ENCODE peak calls at places on chromosomes 1 and 21, in seven cellular contexts. Y, V, S, H, C, O and Z are unnamed samples.

GRCh38 chr1:69982992-69983391 is 222.4 kb downstream of the LRRC40 start:
- DNase-seq in Y (peak; percentile 40), V (no peak), S (no peak), H (peak; percentile 26), C (peak; percentile 85), O (no peak), Z (no peak)

GRCh38 chr1:197674286-197674685 is 101.0 kb downstream of the DENND1B start:
- DNase-seq in Y (no peak), V (no peak), S (no peak), H (no peak), C (no peak), O (no peak), Z (no peak)

GRCh38 chr1:204443871-204444581 is 32.4 kb upstream of the PPP1R15B start:
- DNase-seq in Y (peak; percentile 45), V (no peak), S (no peak), H (no peak), C (peak; percentile 56), O (no peak), Z (no peak)

GRCh38 chr1:37794372-37795339 is 1.0 kb downstream of the MANEAL start:
- DNase-seq in Y (no peak), V (no peak), S (no peak), H (no peak), C (no peak), O (no peak), Z (no peak)

GRCh38 chr1:40363721-40364120 is 9.8 kb upstream of the SMAP2 start:
- DNase-seq in Y (peak; percentile 27), V (no peak), S (no peak), H (no peak), C (no peak), O (no peak), Z (no peak)

GRCh38 chr1:2789986-2790581 is 11.4 kb downstream of the TTC34 start:
- DNase-seq in Y (no peak), V (no peak), S (peak; percentile 73), H (no peak), C (no peak), O (peak; percentile 40), Z (no peak)

GRCh38 chr1:11851171-11851570 is 3.6 kb upstream of the NPPA start:
- DNase-seq in Y (no peak), V (no peak), S (peak; percentile 58), H (no peak), C (no peak), O (no peak), Z (no peak)

GRCh38 chr21:44092201-44092600 is 15.0 kb upstream of the PWP2 start:
- DNase-seq in Y (no peak), V (no peak), S (no peak), H (no peak), C (no peak), O (no peak), Z (no peak)

GRCh38 chr1:68363346-68363745 is 86.4 kb downstream of the RPE65 start:
- DNase-seq in Y (no peak), V (no peak), S (no peak), H (no peak), C (no peak), O (no peak), Z (no peak)

GRCh38 chr1:101745549-101745948 is 251.2 kb downstream of the OLFM3 start:
- DNase-seq in Y (no peak), V (no peak), S (no peak), H (no peak), C (no peak), O (no peak), Z (no peak)

GRCh38 chr21:44397431-44398031 is 44.1 kb downstream of the TRPM2 start:
- DNase-seq in Y (no peak), V (no peak), S (peak; percentile 57), H (no peak), C (no peak), O (no peak), Z (no peak)

GRCh38 chr1:174789399-174789798 is 210.3 kb upstream of the CACYBP start:
- DNase-seq in Y (peak; percentile 85), V (no peak), S (no peak), H (no peak), C (peak; percentile 81), O (no peak), Z (no peak)

GRCh38 chr1:11484321-11484655 is 5.3 kb downstream of the DISP3 start:
- DNase-seq in Y (no peak), V (no peak), S (no peak), H (no peak), C (no peak), O (no peak), Z (no peak)

GRCh38 chr1:207282049-207282448 is 39.4 kb upstream of the CD55 start:
- DNase-seq in Y (peak; percentile 89), V (no peak), S (no peak), H (no peak), C (peak; percentile 69), O (no peak), Z (no peak)

GRCh38 chr1:155192346-155193274 is 15.1 kb downstream of the THBS3 start:
- DNase-seq in Y (peak; percentile 80), V (peak; percentile 87), S (peak; percentile 85), H (no peak), C (no peak), O (peak; percentile 58), Z (peak; percentile 71)

GRCh38 chr1:203765029-203765837 is at the start of gene LAX1:
- DNase-seq in Y (no peak), V (no peak), S (no peak), H (no peak), C (no peak), O (peak; percentile 88), Z (no peak)

GRCh38 chr1:58887059-58887458 is 103.2 kb upstream of the JUN start:
- DNase-seq in Y (peak; percentile 40), V (no peak), S (no peak), H (no peak), C (no peak), O (no peak), Z (no peak)

GRCh38 chr1:39272027-39272790 is 67.7 kb downstream of the MACF1 start:
- DNase-seq in Y (no peak), V (peak; percentile 56), S (no peak), H (no peak), C (no peak), O (no peak), Z (no peak)

GRCh38 chr1:3369437-3370076 is 84.9 kb upstream of the ARHGEF16 start:
- DNase-seq in Y (peak; percentile 7), V (no peak), S (no peak), H (no peak), C (peak; percentile 34), O (no peak), Z (no peak)

GRCh38 chr1:196910208-196910607 is 22.4 kb downstream of the CFHR4 start:
- DNase-seq in Y (peak; percentile 2), V (no peak), S (no peak), H (peak; percentile 20), C (peak; percentile 7), O (no peak), Z (no peak)

GRCh38 chr1:32179443-32180185 is at the start of gene TXLNA:
- DNase-seq in Y (peak; percentile 66), V (peak; percentile 94), S (peak; percentile 99), H (peak; percentile 100), C (peak; percentile 90), O (peak; percentile 91), Z (peak; percentile 91)

GRCh38 chr1:43143441-43143888 is 28.6 kb downstream of the EBNA1BP2 start:
- DNase-seq in Y (no peak), V (no peak), S (no peak), H (no peak), C (peak; percentile 21), O (no peak), Z (no peak)

GRCh38 chr21:24456358-24456757 is 1150.9 kb downstream of the MRPL39 start:
- DNase-seq in Y (peak; percentile 41), V (no peak), S (peak; percentile 43), H (no peak), C (no peak), O (no peak), Z (no peak)

GRCh38 chr1:9078949-9079500 is 9.6 kb upstream of the SLC2A5 start:
- DNase-seq in Y (no peak), V (no peak), S (no peak), H (no peak), C (no peak), O (no peak), Z (no peak)

GRCh38 chr1:234315091-234315541 is 58.1 kb upstream of the COA6 start:
- DNase-seq in Y (peak; percentile 72), V (no peak), S (no peak), H (no peak), C (peak; percentile 87), O (peak; percentile 58), Z (no peak)

GRCh38 chr1:18486195-18486594 is 5.5 kb downstream of the KLHDC7A start:
- DNase-seq in Y (no peak), V (no peak), S (no peak), H (peak; percentile 40), C (no peak), O (no peak), Z (no peak)

GRCh38 chr1:45205000-45205909 is 1.1 kb downstream of the ZSWIM5 start:
- DNase-seq in Y (no peak), V (peak; percentile 29), S (peak; percentile 74), H (peak; percentile 53), C (no peak), O (peak; percentile 50), Z (no peak)

GRCh38 chr1:150548324-150548631 is 930 bp upstream of the ADAMTSL4 start:
- DNase-seq in Y (no peak), V (no peak), S (no peak), H (no peak), C (no peak), O (no peak), Z (no peak)

GRCh38 chr1:7390604-7391000 is 380.5 kb upstream of the VAMP3 start:
- DNase-seq in Y (no peak), V (no peak), S (no peak), H (no peak), C (no peak), O (no peak), Z (no peak)

GRCh38 chr1:178496410-178497135 is at the start of gene CLEC20A:
- DNase-seq in Y (no peak), V (no peak), S (no peak), H (no peak), C (no peak), O (no peak), Z (no peak)

GRCh38 chr21:34890258-34890723 is 158.8 kb downstream of the RUNX1 start:
- DNase-seq in Y (no peak), V (no peak), S (no peak), H (no peak), C (no peak), O (no peak), Z (no peak)

GRCh38 chr1:98101364-98101763 is 180.5 kb upstream of the DPYD start:
- DNase-seq in Y (no peak), V (no peak), S (no peak), H (no peak), C (no peak), O (no peak), Z (no peak)

GRCh38 chr1:147721711-147722110 is 38.7 kb downstream of the GJA5 start:
- DNase-seq in Y (peak; percentile 91), V (no peak), S (no peak), H (no peak), C (no peak), O (no peak), Z (no peak)

GRCh38 chr1:2998503-2999100 is 22.7 kb upstream of the ACTRT2 start:
- DNase-seq in Y (no peak), V (no peak), S (no peak), H (no peak), C (no peak), O (no peak), Z (no peak)

GRCh38 chr1:157496121-157496526 is 56.2 kb downstream of the FCRL5 start:
- DNase-seq in Y (peak; percentile 25), V (peak; percentile 61), S (no peak), H (peak; percentile 44), C (peak; percentile 27), O (peak; percentile 56), Z (peak; percentile 25)

GRCh38 chr1:24300971-24301370 is 18.2 kb upstream of the GRHL3 start:
- DNase-seq in Y (no peak), V (no peak), S (no peak), H (no peak), C (no peak), O (no peak), Z (no peak)